ENCODE peak calls at places on chromosomes 12 and 14, in ten cellular contexts. One of them, this sample, is unnamed. For H3K27me3 and H3K36me3, the result is how much of the 10 kb centered on the place peaks cover.

GRCh38 chr14:104145826-104146642 is 7.6 kb downstream of the KIF26A start:
- DNase-seq in left ventricle myocardium inferior: no peak
- DNase-seq in PC-9: no peak
- DNase-seq in brain microvascular endothelial cell: no peak
- DNase-seq in HCT116: no peak
- DNase-seq in GM23338: no peak
- DNase-seq in neuronal stem cell: no peak
- DNase-seq in CD8-positive, alpha-beta T cell: no peak
- DNase-seq in pancreas: peak
- DNase-seq in tibial nerve: no peak
- DNase-seq in this sample: peak

GRCh38 chr14:99432491-99432890 is 48.2 kb downstream of the SETD3 start:
- DNase-seq in PC-9: no peak
- DNase-seq in neuronal stem cell: no peak
- DNase-seq in tibial nerve: no peak
- DNase-seq in brain microvascular endothelial cell: peak
- DNase-seq in HCT116: no peak
- DNase-seq in CD8-positive, alpha-beta T cell: no peak
- DNase-seq in pancreas: no peak
- DNase-seq in GM23338: no peak
- DNase-seq in left ventricle myocardium inferior: no peak
- DNase-seq in this sample: no peak

GRCh38 chr14:104085032-104085888 is at the start of gene ASPG:
- DNase-seq in tibial nerve: no peak
- DNase-seq in GM23338: peak
- DNase-seq in PC-9: no peak
- DNase-seq in pancreas: peak
- DNase-seq in brain microvascular endothelial cell: no peak
- DNase-seq in CD8-positive, alpha-beta T cell: no peak
- DNase-seq in HCT116: no peak
- DNase-seq in left ventricle myocardium inferior: peak
- DNase-seq in neuronal stem cell: no peak
- DNase-seq in this sample: peak

GRCh38 chr12:110073049-110073831 is 24.9 kb upstream of the C12orf76 start:
- DNase-seq in CD8-positive, alpha-beta T cell: peak
- DNase-seq in pancreas: peak
- DNase-seq in neuronal stem cell: no peak
- DNase-seq in PC-9: no peak
- DNase-seq in brain microvascular endothelial cell: no peak
- DNase-seq in left ventricle myocardium inferior: peak
- DNase-seq in HCT116: no peak
- DNase-seq in tibial nerve: peak
- DNase-seq in GM23338: peak
- DNase-seq in this sample: no peak

GRCh38 chr14:77562681-77563080 is 53.8 kb downstream of the SPTLC2 start:
- DNase-seq in GM23338: no peak
- DNase-seq in left ventricle myocardium inferior: no peak
- DNase-seq in pancreas: no peak
- DNase-seq in CD8-positive, alpha-beta T cell: no peak
- DNase-seq in neuronal stem cell: no peak
- DNase-seq in PC-9: no peak
- DNase-seq in tibial nerve: no peak
- DNase-seq in HCT116: no peak
- DNase-seq in brain microvascular endothelial cell: peak
- DNase-seq in this sample: no peak

GRCh38 chr12:62268956-62269355 is 8.8 kb downstream of the USP15 start:
- DNase-seq in CD8-positive, alpha-beta T cell: no peak
- DNase-seq in HCT116: no peak
- DNase-seq in brain microvascular endothelial cell: no peak
- DNase-seq in tibial nerve: no peak
- DNase-seq in neuronal stem cell: no peak
- DNase-seq in PC-9: no peak
- DNase-seq in left ventricle myocardium inferior: no peak
- DNase-seq in GM23338: no peak
- DNase-seq in pancreas: no peak
- DNase-seq in this sample: no peak

GRCh38 chr12:131806654-131807053 is 21.5 kb upstream of the MMP17 start:
- DNase-seq in tibial nerve: no peak
- DNase-seq in left ventricle myocardium inferior: no peak
- DNase-seq in neuronal stem cell: no peak
- DNase-seq in PC-9: no peak
- DNase-seq in CD8-positive, alpha-beta T cell: no peak
- DNase-seq in GM23338: no peak
- DNase-seq in brain microvascular endothelial cell: no peak
- DNase-seq in HCT116: no peak
- DNase-seq in pancreas: no peak
- DNase-seq in this sample: no peak

GRCh38 chr14:50342211-50343080 is 30.3 kb downstream of the DMAC2L start:
- DNase-seq in neuronal stem cell: no peak
- DNase-seq in HCT116: no peak
- DNase-seq in pancreas: no peak
- DNase-seq in brain microvascular endothelial cell: peak
- DNase-seq in PC-9: peak
- DNase-seq in CD8-positive, alpha-beta T cell: no peak
- DNase-seq in GM23338: peak
- DNase-seq in left ventricle myocardium inferior: peak
- DNase-seq in tibial nerve: peak
- DNase-seq in this sample: no peak

GRCh38 chr12:42705863-42706262 is 116.3 kb upstream of the PRICKLE1 start:
- DNase-seq in PC-9: no peak
- DNase-seq in tibial nerve: peak
- DNase-seq in CD8-positive, alpha-beta T cell: no peak
- DNase-seq in GM23338: no peak
- DNase-seq in left ventricle myocardium inferior: peak
- DNase-seq in pancreas: no peak
- DNase-seq in neuronal stem cell: peak
- DNase-seq in HCT116: no peak
- DNase-seq in brain microvascular endothelial cell: peak
- DNase-seq in this sample: peak

GRCh38 chr12:64320611-64321010 is 69.9 kb downstream of the C12orf56 start:
- DNase-seq in PC-9: no peak
- DNase-seq in GM23338: peak
- DNase-seq in pancreas: no peak
- DNase-seq in brain microvascular endothelial cell: no peak
- DNase-seq in neuronal stem cell: no peak
- DNase-seq in tibial nerve: no peak
- DNase-seq in HCT116: no peak
- DNase-seq in CD8-positive, alpha-beta T cell: no peak
- DNase-seq in left ventricle myocardium inferior: no peak
- DNase-seq in this sample: no peak

GRCh38 chr14:25237845-25238244 is 187.9 kb upstream of the STXBP6 start:
- DNase-seq in brain microvascular endothelial cell: no peak
- DNase-seq in PC-9: peak
- DNase-seq in left ventricle myocardium inferior: no peak
- DNase-seq in CD8-positive, alpha-beta T cell: no peak
- DNase-seq in neuronal stem cell: peak
- DNase-seq in GM23338: peak
- DNase-seq in pancreas: no peak
- DNase-seq in tibial nerve: no peak
- DNase-seq in HCT116: no peak
- DNase-seq in this sample: no peak

GRCh38 chr12:53194973-53195372 is 12.1 kb downstream of the ITGB7 start:
- DNase-seq in PC-9: no peak
- DNase-seq in pancreas: no peak
- DNase-seq in left ventricle myocardium inferior: no peak
- DNase-seq in GM23338: no peak
- DNase-seq in CD8-positive, alpha-beta T cell: no peak
- DNase-seq in HCT116: no peak
- DNase-seq in tibial nerve: no peak
- DNase-seq in neuronal stem cell: no peak
- DNase-seq in brain microvascular endothelial cell: no peak
- DNase-seq in this sample: no peak
- H3K27me3 ChIP-seq in PC-9: under half
- H3K27me3 ChIP-seq in pancreas: under half
- H3K27me3 ChIP-seq in left ventricle myocardium inferior: under half
- H3K27me3 ChIP-seq in GM23338: half or more
- H3K27me3 ChIP-seq in CD8-positive, alpha-beta T cell: under half
- H3K27me3 ChIP-seq in HCT116: under half
- H3K27me3 ChIP-seq in tibial nerve: under half
- H3K27me3 ChIP-seq in neuronal stem cell: under half
- H3K27me3 ChIP-seq in brain microvascular endothelial cell: under half
- H3K27me3 ChIP-seq in this sample: under half

GRCh38 chr12:4719821-4720636 is at the start of gene GALNT8:
- DNase-seq in GM23338: peak
- DNase-seq in CD8-positive, alpha-beta T cell: no peak
- DNase-seq in brain microvascular endothelial cell: no peak
- DNase-seq in pancreas: no peak
- DNase-seq in tibial nerve: no peak
- DNase-seq in left ventricle myocardium inferior: no peak
- DNase-seq in PC-9: no peak
- DNase-seq in neuronal stem cell: no peak
- DNase-seq in HCT116: no peak
- DNase-seq in this sample: no peak

GRCh38 chr12:4725057-4725456 is 4.9 kb downstream of the GALNT8 start:
- DNase-seq in GM23338: no peak
- DNase-seq in PC-9: no peak
- DNase-seq in HCT116: no peak
- DNase-seq in tibial nerve: no peak
- DNase-seq in neuronal stem cell: no peak
- DNase-seq in CD8-positive, alpha-beta T cell: no peak
- DNase-seq in left ventricle myocardium inferior: no peak
- DNase-seq in pancreas: no peak
- DNase-seq in brain microvascular endothelial cell: no peak
- DNase-seq in this sample: no peak

GRCh38 chr12:4717806-4718205 is 2.4 kb upstream of the GALNT8 start:
- DNase-seq in PC-9: no peak
- DNase-seq in brain microvascular endothelial cell: no peak
- DNase-seq in pancreas: no peak
- DNase-seq in neuronal stem cell: no peak
- DNase-seq in GM23338: peak
- DNase-seq in HCT116: no peak
- DNase-seq in tibial nerve: no peak
- DNase-seq in left ventricle myocardium inferior: no peak
- DNase-seq in CD8-positive, alpha-beta T cell: no peak
- DNase-seq in this sample: no peak

GRCh38 chr12:4723226-4723625 is 3.0 kb downstream of the GALNT8 start:
- DNase-seq in pancreas: no peak
- DNase-seq in left ventricle myocardium inferior: no peak
- DNase-seq in HCT116: no peak
- DNase-seq in GM23338: no peak
- DNase-seq in CD8-positive, alpha-beta T cell: no peak
- DNase-seq in neuronal stem cell: no peak
- DNase-seq in tibial nerve: no peak
- DNase-seq in brain microvascular endothelial cell: no peak
- DNase-seq in PC-9: no peak
- DNase-seq in this sample: no peak

DNA sequence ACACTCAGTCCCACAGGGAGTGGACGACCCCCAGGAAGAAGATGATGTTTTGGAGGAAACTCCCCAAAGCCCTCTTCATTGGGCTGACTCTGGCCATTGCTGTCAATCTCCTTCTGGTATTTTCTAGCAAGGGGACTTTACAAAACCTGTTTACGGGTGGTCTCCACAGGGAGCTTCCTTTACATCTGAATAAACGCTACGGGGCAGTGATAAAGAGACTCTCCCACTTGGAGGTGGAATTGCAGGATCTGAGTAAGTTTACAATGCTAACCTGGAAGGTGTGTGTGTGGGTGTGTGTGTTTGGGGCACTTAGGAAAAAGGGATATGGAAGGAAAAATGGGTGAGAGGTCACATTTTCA is 416 bp downstream of the GALNT8 start:
- DNase-seq in neuronal stem cell: no peak
- DNase-seq in tibial nerve: no peak
- DNase-seq in pancreas: no peak
- DNase-seq in brain microvascular endothelial cell: no peak
- DNase-seq in GM23338: peak
- DNase-seq in PC-9: no peak
- DNase-seq in HCT116: no peak
- DNase-seq in left ventricle myocardium inferior: no peak
- DNase-seq in CD8-positive, alpha-beta T cell: no peak
- DNase-seq in this sample: no peak
- H3K4me3 ChIP-seq in neuronal stem cell: no peak
- H3K4me3 ChIP-seq in tibial nerve: no peak
- H3K4me3 ChIP-seq in pancreas: no peak
- H3K4me3 ChIP-seq in brain microvascular endothelial cell: no peak
- H3K4me3 ChIP-seq in GM23338: peak
- H3K4me3 ChIP-seq in PC-9: no peak
- H3K4me3 ChIP-seq in HCT116: no peak
- H3K4me3 ChIP-seq in left ventricle myocardium inferior: no peak
- H3K4me3 ChIP-seq in CD8-positive, alpha-beta T cell: no peak
- H3K4me3 ChIP-seq in this sample: no peak

DNA sequence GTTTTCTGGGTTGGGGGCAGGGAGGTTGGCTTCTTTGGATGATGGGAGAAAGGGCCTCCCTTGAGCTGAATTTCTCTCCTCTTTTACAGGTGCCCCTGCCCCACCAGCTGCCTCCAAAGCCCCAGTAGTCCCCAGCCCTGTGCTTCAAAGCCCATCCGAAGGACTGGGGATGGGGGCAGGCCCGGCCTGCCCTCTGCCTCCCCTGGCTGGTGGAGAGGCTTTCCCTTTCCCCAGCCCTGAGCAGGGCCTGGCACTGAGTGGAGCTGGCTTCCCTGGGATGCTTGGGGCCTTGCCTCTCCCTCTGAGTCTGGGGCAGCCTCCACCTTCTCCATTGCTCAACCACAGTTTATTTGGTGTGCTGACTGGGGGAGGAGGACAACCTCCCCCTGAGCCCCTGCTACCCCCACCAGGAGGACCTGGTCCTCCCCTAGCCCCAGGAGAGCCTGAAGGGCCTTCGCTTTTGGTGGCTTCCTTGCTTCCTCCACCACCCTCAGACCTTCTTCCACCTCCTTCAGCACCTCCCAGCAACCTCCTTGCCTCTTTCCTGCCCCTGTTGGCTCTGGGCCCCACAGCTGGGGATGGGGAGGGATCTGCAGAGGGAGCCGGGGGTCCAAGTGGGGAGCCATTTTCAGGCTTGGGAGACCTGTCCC is 4.0 kb downstream of the MBD6 start:
- DNase-seq in brain microvascular endothelial cell: no peak
- DNase-seq in neuronal stem cell: no peak
- DNase-seq in HCT116: no peak
- DNase-seq in left ventricle myocardium inferior: no peak
- DNase-seq in CD8-positive, alpha-beta T cell: no peak
- DNase-seq in tibial nerve: no peak
- DNase-seq in GM23338: no peak
- DNase-seq in PC-9: no peak
- DNase-seq in pancreas: peak
- DNase-seq in this sample: no peak
- H3K36me3 ChIP-seq in brain microvascular endothelial cell: half or more
- H3K36me3 ChIP-seq in neuronal stem cell: half or more
- H3K36me3 ChIP-seq in HCT116: under half
- H3K36me3 ChIP-seq in left ventricle myocardium inferior: half or more
- H3K36me3 ChIP-seq in CD8-positive, alpha-beta T cell: under half
- H3K36me3 ChIP-seq in tibial nerve: half or more
- H3K36me3 ChIP-seq in GM23338: under half
- H3K36me3 ChIP-seq in PC-9: under half
- H3K36me3 ChIP-seq in pancreas: under half
- H3K36me3 ChIP-seq in this sample: half or more

DNA sequence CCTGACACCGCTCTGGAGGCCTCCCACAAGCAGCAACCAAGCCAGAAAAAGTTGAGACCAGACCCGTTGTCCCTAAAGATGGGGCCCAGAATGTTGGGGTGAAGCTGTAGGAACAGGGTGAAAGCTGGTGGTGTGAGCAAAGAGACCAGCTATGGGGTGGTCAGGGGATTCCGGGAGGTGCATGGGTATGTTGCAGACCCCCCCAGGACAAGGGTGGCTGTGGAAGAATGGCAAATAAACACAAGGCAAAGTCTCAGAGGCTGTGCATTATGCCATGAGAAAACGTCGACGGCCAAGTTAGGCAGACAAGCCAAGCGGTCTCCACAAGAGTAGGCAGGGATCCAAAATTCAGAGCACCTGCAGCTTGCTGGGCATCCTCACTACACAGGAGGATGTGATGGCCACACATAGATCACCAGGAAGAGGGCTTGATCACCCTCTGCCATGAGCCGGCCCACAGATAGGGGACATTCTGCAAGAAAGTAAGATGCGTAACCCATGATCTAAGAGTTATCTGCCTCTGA is 58.8 kb upstream of the KCNA1 start:
- DNase-seq in neuronal stem cell: no peak
- DNase-seq in HCT116: no peak
- DNase-seq in left ventricle myocardium inferior: no peak
- DNase-seq in brain microvascular endothelial cell: no peak
- DNase-seq in CD8-positive, alpha-beta T cell: no peak
- DNase-seq in GM23338: no peak
- DNase-seq in tibial nerve: no peak
- DNase-seq in pancreas: no peak
- DNase-seq in PC-9: no peak
- DNase-seq in this sample: no peak
- H3K27me3 ChIP-seq in neuronal stem cell: under half
- H3K27me3 ChIP-seq in HCT116: under half
- H3K27me3 ChIP-seq in left ventricle myocardium inferior: under half
- H3K27me3 ChIP-seq in brain microvascular endothelial cell: under half
- H3K27me3 ChIP-seq in CD8-positive, alpha-beta T cell: under half
- H3K27me3 ChIP-seq in GM23338: under half
- H3K27me3 ChIP-seq in tibial nerve: under half
- H3K27me3 ChIP-seq in pancreas: under half
- H3K27me3 ChIP-seq in PC-9: half or more
- H3K27me3 ChIP-seq in this sample: under half